ENCODE peak calls at places on chromosomes 1 and 21, in eight cellular contexts. E is HFF-Myc, I is Peyer's patch, R is heart right ventricle, G is uterus, H is brain microvascular endothelial cell, F is A673, L is heart left ventricle. C is an unnamed sample.

GRCh38 chr1:111202707-111203623 is 2.5 kb upstream of the DENND2D start:
- DNase-seq in E (no peak), I (no peak), R (no peak), G (no peak), H (no peak), F (no peak), L (no peak), C (no peak)

GRCh38 chr1:51237714-51238403 is 1.8 kb downstream of the RNF11 start:
- DNase-seq in E (no peak), I (no peak), R (no peak), G (no peak), H (peak; percentile 13), F (peak; percentile 24), L (no peak), C (no peak)

GRCh38 chr1:7470904-7471638 is 300.0 kb upstream of the VAMP3 start:
- DNase-seq in E (peak; percentile 95), I (no peak), R (peak; percentile 46), G (peak; percentile 66), H (peak; percentile 98), F (peak; percentile 94), L (peak; percentile 73), C (peak; percentile 87)

GRCh38 chr1:4468386-4468785 is 186.0 kb upstream of the AJAP1 start:
- DNase-seq in E (no peak), I (no peak), R (no peak), G (no peak), H (no peak), F (no peak), L (no peak), C (no peak)

GRCh38 chr1:217721692-217722091 is 90.5 kb downstream of the SPATA17 start:
- DNase-seq in E (no peak), I (no peak), R (no peak), G (no peak), H (no peak), F (no peak), L (no peak), C (no peak)

GRCh38 chr1:40773748-40774265 is 9.8 kb upstream of the KCNQ4 start:
- DNase-seq in E (no peak), I (no peak), R (no peak), G (no peak), H (no peak), F (no peak), L (no peak), C (no peak)

GRCh38 chr21:42766756-42767560 is 112.4 kb downstream of the WDR4 start:
- DNase-seq in E (no peak), I (peak; percentile 46), R (no peak), G (no peak), H (no peak), F (no peak), L (no peak), C (no peak)

GRCh38 chr1:169325117-169325516 is 42.5 kb downstream of the NME7 start:
- DNase-seq in E (no peak), I (no peak), R (no peak), G (no peak), H (no peak), F (no peak), L (no peak), C (no peak)

GRCh38 chr1:36481771-36482723 is 666 bp downstream of the CSF3R start:
- DNase-seq in E (no peak), I (no peak), R (no peak), G (no peak), H (no peak), F (no peak), L (no peak), C (no peak)

GRCh38 chr1:6200188-6200809 is 904 bp upstream of the RPL22 start:
- DNase-seq in E (no peak), I (no peak), R (no peak), G (no peak), H (no peak), F (no peak), L (no peak), C (no peak)

GRCh38 chr1:26126321-26127084 is 14.9 kb downstream of the PDIK1L start:
- DNase-seq in E (no peak), I (no peak), R (no peak), G (no peak), H (no peak), F (peak; percentile 42), L (no peak), C (no peak)

GRCh38 chr1:222928212-222928611 is 113.4 kb downstream of the DISP1 start:
- DNase-seq in E (no peak), I (no peak), R (peak; percentile 65), G (no peak), H (peak; percentile 74), F (peak; percentile 28), L (peak; percentile 78), C (no peak)

GRCh38 chr1:36222481-36223372 is 1.5 kb upstream of the THRAP3 start:
- DNase-seq in E (no peak), I (no peak), R (no peak), G (no peak), H (no peak), F (no peak), L (no peak), C (no peak)

DNA sequence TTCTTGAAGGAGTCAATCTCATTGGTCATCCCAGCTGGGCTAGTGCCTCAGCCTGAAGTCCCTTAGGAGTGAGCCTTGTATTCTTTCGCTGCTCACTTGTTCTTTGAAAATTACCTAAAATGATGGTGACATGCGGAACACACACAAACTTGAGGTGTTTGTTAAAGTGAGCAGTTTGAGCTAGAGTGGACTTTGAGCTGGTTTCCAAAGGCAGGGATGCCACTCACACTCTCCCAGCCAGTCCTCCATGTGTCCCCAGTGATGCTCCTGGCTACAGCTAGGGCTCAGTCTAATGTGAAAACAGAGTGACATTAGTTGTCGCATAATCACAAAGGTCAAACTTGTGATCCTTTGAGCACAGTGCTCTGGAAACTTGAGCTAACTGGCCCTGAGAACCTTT is 84.3 kb downstream of the DTL start:
- DNase-seq in E (no peak), I (no peak), R (no peak), G (no peak), H (no peak), F (no peak), L (no peak), C (no peak)
- TF ChIP-seq CTCF in E (no peak), I (no peak), R (no peak), G (no peak), H (no peak), F (no peak), L (no peak), C (no peak)

GRCh38 chr1:218917646-218918045 is 256.0 kb upstream of the LYPLAL1 start:
- DNase-seq in E (no peak), I (no peak), R (no peak), G (no peak), H (no peak), F (no peak), L (no peak), C (no peak)
- H3K4me3 ChIP-seq in E (no peak overlapping the region), I (no peak overlapping the region), R (no peak overlapping the region), G (no peak overlapping the region), H (no peak overlapping the region), F (no peak overlapping the region), L (no peak overlapping the region), C (no peak overlapping the region)

DNA sequence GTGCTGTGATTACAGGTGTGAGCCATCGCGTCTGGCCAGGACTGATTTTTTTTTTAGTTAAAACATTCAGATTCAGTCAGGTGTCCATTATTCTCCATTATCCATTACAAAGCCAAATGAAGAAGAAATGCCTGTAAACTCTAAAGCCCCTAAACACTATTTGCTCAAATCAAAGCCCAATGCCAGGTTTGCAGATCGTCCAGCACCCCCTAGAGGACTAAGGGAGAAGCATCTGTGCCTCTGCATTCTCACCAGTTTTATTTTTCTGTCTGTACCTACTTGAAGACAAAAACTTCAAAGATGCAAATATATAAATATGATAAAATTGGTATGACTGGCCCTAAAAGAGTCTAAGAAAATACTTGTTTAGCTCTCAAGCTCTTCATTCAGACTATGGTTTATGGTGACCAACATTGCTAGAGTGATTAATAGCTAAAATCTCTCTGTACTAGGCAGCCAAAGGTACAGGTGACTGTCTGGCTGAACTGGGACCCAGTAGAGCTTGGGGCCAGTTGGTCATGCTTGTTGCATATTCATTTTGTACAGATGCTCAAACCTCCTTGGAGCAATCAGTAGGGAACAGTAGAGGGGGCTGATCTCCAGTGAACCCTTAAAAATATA is 138.4 kb downstream of the SYT2 start:
- DNase-seq in E (no peak), I (no peak), R (no peak), G (no peak), H (no peak), F (peak; percentile 69), L (no peak), C (no peak)
- TF ChIP-seq CTCF in E (peak; percentile 86), I (peak; percentile 46), R (peak; percentile 76), G (peak; percentile 67), H (peak; percentile 92), F (peak; percentile 96), L (peak; percentile 63), C (peak; percentile 86)

DNA sequence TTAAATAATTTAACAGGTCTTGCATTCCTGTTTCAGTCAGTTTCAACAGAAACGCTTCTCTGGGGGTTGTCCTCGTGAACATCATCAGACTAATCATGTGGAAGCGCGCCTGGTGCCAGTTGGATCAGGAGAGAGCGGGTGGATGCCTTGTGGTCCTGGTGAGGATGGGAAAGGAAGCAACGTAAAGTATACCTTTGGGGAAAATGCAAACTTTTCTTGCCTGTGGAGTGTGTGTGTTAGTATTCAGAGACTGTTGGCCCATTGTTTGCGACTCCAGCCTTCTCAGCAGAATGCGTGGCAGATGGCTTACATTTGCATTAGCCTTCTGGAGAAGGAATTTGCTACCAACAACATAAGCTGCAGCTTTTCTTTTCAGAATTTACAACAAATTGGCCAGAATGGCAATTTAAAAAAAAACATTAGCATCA is 173.9 kb downstream of the RWDD3 start:
- DNase-seq in E (no peak), I (no peak), R (no peak), G (no peak), H (no peak), F (peak; percentile 4), L (no peak), C (no peak)
- H3K4me3 ChIP-seq in E (no peak overlapping the region), I (no peak overlapping the region), R (no peak overlapping the region), G (no peak overlapping the region), H (no peak overlapping the region), F (no peak overlapping the region), L (no peak overlapping the region), C (no peak overlapping the region)

DNA sequence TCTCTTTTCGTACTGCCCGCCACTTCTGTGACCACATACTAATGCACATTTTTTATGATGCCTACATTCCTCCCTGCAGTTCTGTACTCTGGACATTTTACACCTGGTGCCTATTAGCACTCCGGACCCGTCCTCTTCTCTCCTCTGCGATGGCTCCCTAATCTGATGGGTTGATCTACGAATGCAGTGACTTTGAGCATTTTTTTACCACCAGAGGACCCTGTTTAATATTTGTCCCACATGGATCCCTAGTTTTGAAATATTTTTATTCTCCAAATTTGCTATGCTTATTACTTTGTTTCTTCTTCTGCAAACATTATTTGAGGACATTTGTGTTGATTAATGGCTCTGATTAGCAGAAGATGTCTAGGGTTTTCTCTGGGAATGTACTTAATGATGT is 5.2 kb downstream of the PPFIA4 start:
- DNase-seq in E (no peak), I (no peak), R (no peak), G (no peak), H (no peak), F (peak; percentile 33), L (no peak), C (no peak)
- TF ChIP-seq CTCF in E (peak; percentile 53), I (no peak), R (no peak), G (no peak), H (peak; percentile 40), F (peak; percentile 76), L (no peak), C (no peak)

C was measured in astrocyte of the cerebellum.